ENCODE peak calls at places on chromosome 14, in five cellular contexts. D is SK-N-SH, V is GM12878, C is K562, R is HepG2. Y is an unnamed sample.
A peak's percentile ranks its signal among the peaks of the same experiment; 100 is the strongest.

GRCh38 chr14:36424478-36425102 is 95.4 kb downstream of the NKX2-1 start:
- DNase-seq in D (no peak), V (no peak), C (no peak), R (no peak), Y (no peak)

GRCh38 chr14:55438066-55438683 is 2.2 kb downstream of the TBPL2 start:
- DNase-seq in D (peak; percentile 62), V (no peak), C (peak; percentile 27), R (peak; percentile 55), Y (peak; percentile 39)

GRCh38 chr14:67515386-67516079 is 17.6 kb upstream of the PLEKHH1 start:
- DNase-seq in R (no peak), D (no peak), C (no peak), V (no peak), Y (peak; percentile 40)

GRCh38 chr14:58455593-58456265 is 28.2 kb downstream of the KIAA0586 start:
- DNase-seq in V (no peak), C (no peak), D (no peak), R (no peak), Y (no peak)

GRCh38 chr14:69318241-69318640 is 58.3 kb downstream of the GALNT16 start:
- DNase-seq in R (no peak), D (no peak), V (no peak), C (no peak), Y (no peak)

GRCh38 chr14:37668646-37669045 is 73.2 kb downstream of the TTC6 start:
- DNase-seq in R (no peak), V (no peak), C (no peak), D (no peak), Y (no peak)

GRCh38 chr14:44895716-44896115 is 66.0 kb downstream of the KLHL28 start:
- DNase-seq in R (no peak), V (no peak), C (no peak), D (no peak), Y (no peak)

GRCh38 chr14:106738075-106738474 is 1211.7 kb downstream of the TMEM121 start:
- DNase-seq in V (no peak), R (no peak), C (no peak), D (no peak), Y (no peak)

GRCh38 chr14:42710071-42710470 is 1103.4 kb downstream of the LRFN5 start:
- DNase-seq in V (no peak), C (no peak), D (no peak), R (no peak), Y (no peak)

GRCh38 chr14:67934087-67934486 is 114.5 kb downstream of the RAD51B start:
- DNase-seq in D (peak; percentile 53), C (peak; percentile 41), V (peak; percentile 42), R (peak; percentile 62), Y (peak; percentile 59)

GRCh38 chr14:72513994-72514659 is 379.8 kb downstream of the DPF3 start:
- DNase-seq in V (no peak), C (peak; percentile 19), D (peak; percentile 50), R (peak; percentile 7), Y (peak; percentile 57)

GRCh38 chr14:79583738-79584405 is 627.4 kb downstream of the DIO2 start:
- DNase-seq in D (no peak), R (no peak), V (no peak), C (no peak), Y (no peak)

GRCh38 chr14:77580477-77580876 is 36.0 kb downstream of the SPTLC2 start:
- DNase-seq in C (no peak), V (no peak), D (no peak), R (no peak), Y (no peak)

GRCh38 chr14:47278233-47278842 is 397.1 kb downstream of the MDGA2 start:
- DNase-seq in D (peak; percentile 20), V (no peak), C (peak; percentile 5), R (peak; percentile 11), Y (peak; percentile 60)

GRCh38 chr14:99566009-99566389 is 38.0 kb downstream of the CCDC85C start:
- DNase-seq in R (no peak), D (no peak), C (no peak), V (no peak), Y (no peak)

GRCh38 chr14:99255621-99256482 is 16.1 kb downstream of the BCL11B start:
- DNase-seq in D (no peak), V (no peak), C (no peak), R (no peak), Y (no peak)

GRCh38 chr14:57199911-57200310 is 68.8 kb downstream of the EXOC5 start:
- DNase-seq in D (no peak), C (no peak), V (no peak), R (no peak), Y (no peak)

GRCh38 chr14:71203306-71203705 is 296.0 kb downstream of the PCNX1 start:
- DNase-seq in R (no peak), C (no peak), D (no peak), V (no peak), Y (no peak)

GRCh38 chr14:73773441-73774243 is 59.5 kb upstream of the PNMA1 start:
- DNase-seq in R (no peak), C (no peak), D (no peak), V (no peak), Y (no peak)

GRCh38 chr14:28102814-28103213 is 663.8 kb upstream of the FOXG1 start:
- DNase-seq in D (no peak), V (no peak), C (no peak), R (no peak), Y (no peak)

GRCh38 chr14:76112889-76113611 is 38.7 kb upstream of the GPATCH2L start:
- DNase-seq in R (no peak), D (no peak), C (no peak), V (no peak), Y (no peak)

GRCh38 chr14:76109087-76109880 is 42.4 kb upstream of the GPATCH2L start:
- DNase-seq in R (no peak), C (no peak), D (no peak), V (no peak), Y (no peak)

GRCh38 chr14:76115010-76115422 is 36.7 kb upstream of the GPATCH2L start:
- DNase-seq in D (no peak), C (no peak), V (no peak), R (no peak), Y (no peak)

GRCh38 chr14:76117789-76118188 is 33.9 kb upstream of the GPATCH2L start:
- DNase-seq in D (peak; percentile 79), C (no peak), R (no peak), V (no peak), Y (no peak)

GRCh38 chr14:76113691-76114090 is 38.0 kb upstream of the GPATCH2L start:
- DNase-seq in V (no peak), C (no peak), R (no peak), D (no peak), Y (no peak)
- TF ChIP-seq FOXM1 in V (no peak), C (no peak), R (no peak), D (no peak), Y (no peak)

DNA sequence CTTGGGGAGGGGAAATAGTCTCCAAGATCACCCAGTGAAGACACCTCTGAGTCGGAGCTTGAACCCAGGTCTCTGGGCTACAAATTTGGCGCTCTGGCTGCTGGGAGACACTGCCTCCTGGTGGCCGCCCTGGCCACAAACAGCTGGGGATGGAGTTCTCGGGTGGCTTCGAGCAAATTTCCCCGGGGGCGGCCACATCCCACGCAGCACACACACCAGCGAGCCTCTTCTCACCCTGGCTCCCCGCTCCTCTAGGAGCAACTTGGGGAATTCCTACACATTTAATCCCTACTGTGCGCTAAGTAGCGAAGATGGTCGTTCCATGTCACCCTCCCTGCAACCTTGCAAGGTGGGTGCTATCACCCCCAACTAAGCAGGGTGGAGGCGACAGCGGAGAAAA is 66.2 kb upstream of the BEGAIN start:
- DNase-seq in D (peak; percentile 70), V (no peak), R (no peak), C (peak; percentile 64), Y (peak; percentile 55)
- TF ChIP-seq FOXM1 in D (no peak), V (no peak), R (no peak), C (no peak), Y (no peak)

DNA sequence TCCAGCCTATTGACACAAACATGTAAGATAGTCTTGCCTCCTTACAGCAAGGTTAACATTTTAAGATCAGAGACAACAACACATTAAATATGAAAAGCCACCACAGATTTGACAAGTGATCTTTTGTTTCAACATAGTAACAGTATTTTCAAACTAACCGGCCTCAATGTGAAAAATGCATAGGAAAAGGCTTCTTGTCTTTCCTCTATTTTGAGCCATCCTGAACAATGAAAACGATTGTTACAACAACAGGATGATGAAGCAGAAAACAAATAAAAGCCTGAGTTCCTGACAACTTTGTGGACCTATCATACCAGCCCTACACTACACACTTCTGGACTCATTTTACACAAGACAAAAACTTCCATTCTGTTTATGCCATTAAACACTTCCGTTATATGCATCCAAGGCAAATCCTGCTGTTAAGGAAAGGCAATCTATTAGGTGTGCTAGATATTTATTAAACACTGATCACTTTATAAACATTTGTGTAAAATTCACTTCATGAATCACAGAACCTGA is 37.3 kb downstream of the BAZ1A start:
- DNase-seq in V (no peak), C (no peak), R (peak; percentile 99), D (no peak), Y (no peak)
- TF ChIP-seq FOXM1 in V (no peak), C (no peak), R (no peak), D (no peak), Y (no peak)

GRCh38 chr14:104865631-104866441 is 768 bp downstream of the CEP170B start:
- DNase-seq in D (peak; percentile 80), C (peak; percentile 73), V (no peak), R (no peak), Y (peak; percentile 63)
- TF ChIP-seq FOXM1 in D (no peak), C (no peak), V (no peak), R (no peak), Y (no peak)

DNA sequence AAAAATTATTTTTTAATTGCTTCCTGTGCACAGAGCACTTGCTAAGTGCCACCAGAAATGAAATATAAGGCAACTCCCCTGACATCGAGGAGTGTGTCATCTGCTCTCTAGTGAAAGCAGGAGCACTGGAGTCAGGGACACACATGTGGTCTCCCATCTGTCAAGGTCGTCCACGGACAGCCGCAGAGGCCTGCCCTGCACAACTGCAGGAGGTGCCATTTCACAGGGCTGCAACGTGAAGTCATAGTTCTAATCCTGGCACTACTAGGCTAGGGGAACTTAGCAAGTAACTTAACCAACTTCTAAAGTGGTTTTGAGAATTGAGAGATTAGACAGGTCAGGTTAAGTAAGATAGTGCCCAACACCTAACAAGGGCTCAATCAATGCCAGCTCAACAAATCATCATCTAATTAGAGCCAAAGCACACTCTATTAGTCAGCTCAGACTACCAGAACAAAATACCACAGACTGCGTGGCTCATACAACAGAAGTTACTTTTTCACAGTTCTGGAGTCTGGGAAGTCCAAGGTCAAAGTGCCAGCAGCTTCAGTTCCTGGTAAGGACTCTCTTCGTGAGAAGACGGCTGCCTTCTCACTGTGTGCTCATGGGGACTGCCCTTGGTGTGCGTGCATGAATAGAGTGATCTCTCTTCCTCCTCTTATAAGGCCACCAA is 30.7 kb downstream of the FOXN3 start:
- DNase-seq in C (no peak), R (no peak), D (no peak), V (peak; percentile 63), Y (no peak)
- TF ChIP-seq FOXM1 in C (no peak), R (no peak), D (no peak), V (no peak), Y (no peak)

GRCh38 chr14:20624495-20625070 is 16.9 kb downstream of the OR6S1 start:
- DNase-seq in R (no peak), D (no peak), V (no peak), C (peak; percentile 51), Y (peak; percentile 48)
- TF ChIP-seq FOXM1 in R (no peak), D (no peak), V (no peak), C (no peak), Y (no peak)

Y was measured in HEK293T.